ENCODE peak calls at places on chromosomes 1 and 21, in eight cellular contexts. G, D, U, N, W, V, Q and E are unnamed samples.

GRCh38 chr1:9494936-9495758 is 44.1 kb upstream of the SLC25A33 start:
- DNase-seq in U (peak), D (peak), W (peak), Q (peak), G (peak), V (no peak), N (peak), E (no peak)

GRCh38 chr1:9942399-9942938 is 722 bp downstream of the LZIC start:
- DNase-seq in G (peak), W (peak), N (peak), D (peak), U (peak), V (peak), Q (peak), E (peak)

GRCh38 chr1:243490748-243491686 is 235.2 kb downstream of the SDCCAG8 start:
- DNase-seq in W (no peak), Q (peak), N (no peak), G (peak), U (no peak), D (no peak), V (peak), E (peak)

GRCh38 chr21:44568261-44568660 is 5.3 kb upstream of the KRTAP10-4 start:
- DNase-seq in Q (no peak), V (no peak), U (no peak), W (no peak), N (peak), D (no peak), G (no peak), E (no peak)

GRCh38 chr1:228140724-228141081 is 624 bp downstream of the GUK1 start:
- DNase-seq in G (no peak), N (peak), U (no peak), W (no peak), Q (no peak), D (no peak), V (no peak), E (no peak)

GRCh38 chr1:201970334-201971159 is 11.9 kb upstream of the RNPEP start:
- DNase-seq in U (no peak), G (peak), D (no peak), N (no peak), W (no peak), Q (no peak), V (peak), E (no peak)

GRCh38 chr1:173341307-173341706 is 134.2 kb upstream of the TNFSF4 start:
- DNase-seq in W (no peak), G (peak), V (peak), Q (no peak), N (no peak), D (no peak), U (no peak), E (no peak)

GRCh38 chr1:160374291-160374690 is 7.4 kb downstream of the NHLH1 start:
- DNase-seq in D (no peak), W (no peak), G (no peak), U (no peak), N (no peak), Q (no peak), V (no peak), E (no peak)

GRCh38 chr1:198656500-198656932 is 17.7 kb downstream of the PTPRC start:
- DNase-seq in W (peak), U (no peak), V (peak), N (no peak), Q (no peak), D (no peak), G (no peak), E (no peak)

GRCh38 chr1:206723500-206724472 is 39.1 kb downstream of the MAPKAPK2 start:
- DNase-seq in U (no peak), W (peak), N (no peak), Q (no peak), D (peak), G (peak), V (peak), E (peak)

GRCh38 chr1:203082571-203083462 is 3.0 kb downstream of the MYOG start:
- DNase-seq in W (peak), V (no peak), G (no peak), D (no peak), Q (no peak), N (no peak), U (no peak), E (no peak)

GRCh38 chr1:203086992-203087763 is 1.4 kb upstream of the MYOG start:
- DNase-seq in G (no peak), Q (no peak), U (no peak), W (no peak), N (no peak), D (no peak), V (no peak), E (no peak)

GRCh38 chr1:203085528-203086406 is at the start of gene MYOG:
- DNase-seq in Q (no peak), V (no peak), U (peak), D (no peak), N (no peak), W (no peak), G (no peak), E (no peak)

GRCh38 chr1:203083463-203083921 is 2.3 kb downstream of the MYOG start:
- DNase-seq in Q (no peak), V (no peak), G (no peak), U (no peak), N (no peak), D (no peak), W (no peak), E (no peak)

DNA sequence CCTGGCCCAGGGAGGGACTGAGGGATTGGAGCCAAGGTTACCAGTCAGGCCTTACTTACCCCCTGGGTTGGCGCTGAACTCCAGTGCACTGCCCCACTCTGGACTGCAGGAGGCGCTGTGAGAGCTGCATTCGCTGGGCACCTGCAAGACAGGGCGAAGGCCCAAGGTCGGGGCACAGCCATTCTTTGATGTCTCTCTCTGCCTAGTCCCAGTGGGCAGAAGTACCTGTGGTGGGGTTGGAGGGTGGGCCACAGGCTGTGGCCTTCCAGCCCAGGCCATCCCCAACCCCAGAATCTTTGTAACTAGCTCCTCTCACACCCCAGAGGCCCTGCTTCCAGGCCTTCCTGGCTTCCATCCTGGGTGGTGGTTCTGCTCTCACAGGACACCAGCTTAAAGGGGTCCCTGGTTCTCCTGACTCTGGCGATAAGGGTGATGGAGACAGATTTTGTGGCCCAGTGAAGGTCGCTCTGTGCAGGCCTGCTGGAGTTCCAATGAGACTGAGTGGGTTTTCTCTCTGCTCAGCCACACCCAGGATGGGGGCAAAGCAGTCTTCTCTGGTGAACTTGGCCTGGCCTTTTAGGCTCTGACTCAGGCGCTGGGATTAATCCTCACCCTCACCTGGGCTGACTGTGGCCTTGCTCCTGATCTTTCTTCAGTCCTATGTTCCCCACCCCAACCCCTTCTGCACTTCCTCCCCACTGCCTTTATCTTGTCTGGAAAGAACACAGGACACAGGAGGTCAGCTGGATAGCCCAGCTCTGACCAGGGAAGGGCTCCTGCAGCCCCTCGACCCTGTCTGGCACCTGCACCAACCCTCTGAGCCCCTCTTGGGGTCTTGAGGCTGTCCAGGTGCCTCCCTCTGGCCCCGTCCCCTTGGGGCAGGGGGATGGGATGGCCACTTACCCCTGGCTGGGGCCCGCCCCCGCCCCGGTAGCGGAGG is 954 bp downstream of the MYOG start:
- DNase-seq in G (no peak), N (peak), U (peak), D (no peak), Q (peak), W (peak), V (no peak), E (no peak)
- TF ChIP-seq CTCF in G (peak), N (peak), U (peak), D (peak), Q (peak), W (peak), V (peak), E (peak)

DNA sequence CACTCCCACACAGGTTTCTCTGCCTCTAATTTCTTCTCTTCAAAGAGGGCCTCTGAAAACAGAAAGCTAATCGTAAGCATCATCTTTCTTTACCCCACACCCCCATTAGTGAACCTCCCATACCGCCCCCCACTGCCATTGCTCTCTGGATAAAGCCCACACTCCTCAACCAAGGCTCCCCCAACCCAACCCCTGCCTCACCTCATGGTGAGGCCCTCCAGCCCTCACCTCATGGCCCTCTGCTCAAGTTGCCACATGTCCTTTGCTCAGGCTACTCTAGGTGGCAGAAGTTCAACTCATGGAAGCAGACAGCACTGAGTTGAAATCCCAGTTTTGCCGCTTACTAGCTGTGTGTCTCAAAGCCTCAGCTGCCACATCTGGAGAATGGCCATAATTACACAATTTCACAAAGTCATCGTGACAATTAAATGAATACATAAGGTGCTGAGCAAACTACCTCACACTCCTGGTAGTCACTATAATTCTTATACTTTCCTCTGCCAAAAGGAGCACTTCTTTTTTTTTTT is 18.2 kb upstream of the WASF2 start:
- DNase-seq in W (peak), U (no peak), N (no peak), G (peak), D (no peak), Q (no peak), V (no peak), E (no peak)
- TF ChIP-seq CTCF in W (peak), U (no peak), N (no peak), G (no peak), D (no peak), Q (peak), V (no peak), E (no peak)

DNA sequence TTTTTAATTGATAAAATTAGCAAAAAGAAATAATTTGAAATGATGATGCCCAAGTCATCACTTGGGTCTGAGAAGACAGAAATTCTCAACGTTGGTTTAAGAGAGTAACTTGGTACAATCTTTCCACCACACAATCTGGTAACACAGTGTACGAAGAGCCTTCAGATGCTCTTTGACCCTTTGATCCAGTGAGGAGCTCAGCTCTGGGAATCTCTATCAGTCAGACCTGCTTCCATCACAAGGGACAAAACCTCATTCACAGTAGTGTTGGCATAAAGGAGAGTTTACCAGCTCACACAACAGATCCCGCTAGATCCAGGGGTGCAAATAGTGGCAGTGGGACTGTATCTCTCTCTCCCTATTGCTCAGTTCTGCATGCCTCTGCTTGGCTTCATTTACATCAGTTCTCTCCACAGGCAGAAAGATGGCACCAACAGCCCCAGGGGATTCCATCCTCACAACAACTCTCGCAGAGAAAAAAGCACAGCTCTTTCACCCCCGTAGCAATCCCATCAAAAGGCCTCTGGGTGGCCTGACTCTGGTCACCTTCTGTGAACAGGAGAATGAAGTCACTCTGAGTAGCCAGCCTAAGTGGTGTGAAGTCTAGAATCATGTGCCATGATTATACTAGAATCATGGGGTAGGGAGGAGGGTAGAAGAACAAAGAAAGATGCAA is 119.7 kb downstream of the ZNF281 start:
- DNase-seq in U (no peak), N (no peak), Q (no peak), V (peak), D (peak), G (no peak), W (peak), E (no peak)
- TF ChIP-seq CTCF in U (no peak), N (no peak), Q (no peak), V (peak), D (peak), G (no peak), W (no peak), E (no peak)

GRCh38 chr1:156906206-156906910 is 12.8 kb downstream of the PEAR1 start:
- DNase-seq in D (no peak), U (no peak), Q (no peak), V (no peak), G (no peak), N (no peak), W (no peak), E (no peak)

GRCh38 chr1:156905176-156905575 is 11.7 kb downstream of the PEAR1 start:
- DNase-seq in G (no peak), D (no peak), W (no peak), Q (no peak), V (no peak), N (no peak), U (no peak), E (no peak)

GRCh38 chr1:156903328-156904091 is 10.0 kb downstream of the PEAR1 start:
- DNase-seq in D (no peak), N (no peak), W (no peak), U (no peak), V (no peak), G (no peak), Q (no peak), E (no peak)

GRCh38 chr1:156901966-156902922 is 8.7 kb downstream of the PEAR1 start:
- DNase-seq in G (peak), W (no peak), N (no peak), V (no peak), U (no peak), Q (no peak), D (no peak), E (no peak)

GRCh38 chr1:156904187-156904959 is 10.9 kb downstream of the PEAR1 start:
- DNase-seq in W (no peak), D (no peak), U (no peak), G (no peak), N (no peak), Q (no peak), V (no peak), E (no peak)
- TF ChIP-seq CTCF in W (no peak), D (no peak), U (no peak), G (no peak), N (no peak), Q (no peak), V (no peak), E (no peak)